ENCODE peak calls at places on chromosomes 3 and 15, in ten cellular contexts. W, K, E, S, U, M, H, Q, B and C are unnamed samples.

GRCh38 chr15:39788108-39788507 is 5.5 kb upstream of the FSIP1 start:
- DNase-seq in W (no peak), K (no peak), E (no peak), S (no peak), U (no peak), M (no peak), H (no peak), Q (no peak), B (no peak), C (no peak)

GRCh38 chr15:67225336-67225735 is 29.1 kb downstream of the AAGAB start:
- DNase-seq in W (no peak), K (no peak), E (no peak), S (no peak), U (no peak), M (no peak), H (peak; percentile 87), Q (no peak), B (no peak), C (no peak)

GRCh38 chr3:58801541-58801940 is 135.0 kb upstream of the FAM3D start:
- DNase-seq in W (no peak), K (no peak), E (no peak), S (no peak), U (no peak), M (no peak), H (no peak), Q (no peak), B (no peak), C (peak; percentile 24)

GRCh38 chr3:55013145-55013544 is 85.3 kb upstream of the LRTM1 start:
- DNase-seq in W (no peak), K (no peak), E (no peak), S (peak; percentile 57), U (no peak), M (no peak), H (no peak), Q (no peak), B (no peak), C (peak; percentile 30)

GRCh38 chr15:90648137-90649070 is 68.7 kb upstream of the BLM start:
- DNase-seq in W (no peak), K (no peak), E (peak; percentile 51), S (peak; percentile 83), U (peak; percentile 47), M (peak; percentile 62), H (peak; percentile 59), Q (peak; percentile 54), B (peak; percentile 60), C (peak; percentile 74)

GRCh38 chr3:102200560-102200959 is 234.3 kb upstream of the ZPLD1 start:
- DNase-seq in W (no peak), K (no peak), E (no peak), S (no peak), U (no peak), M (no peak), H (no peak), Q (no peak), B (no peak), C (no peak)

GRCh38 chr3:195106418-195106906 is 164.5 kb downstream of the XXYLT1 start:
- DNase-seq in W (peak; percentile 56), K (peak; percentile 53), E (peak; percentile 62), S (peak; percentile 90), U (peak; percentile 32), M (peak; percentile 69), H (no peak), Q (peak; percentile 80), B (peak; percentile 66), C (peak; percentile 68)

GRCh38 chr15:33067456-33067855 is 127.1 kb downstream of the FMN1 start:
- DNase-seq in W (no peak), K (no peak), E (no peak), S (no peak), U (no peak), M (no peak), H (peak; percentile 37), Q (no peak), B (no peak), C (no peak)

GRCh38 chr3:128572644-128573105 is 77.9 kb downstream of the RPN1 start:
- DNase-seq in W (no peak), K (peak; percentile 4), E (no peak), S (no peak), U (peak; percentile 7), M (no peak), H (no peak), Q (no peak), B (no peak), C (peak; percentile 32)

GRCh38 chr3:197443506-197443905 is 112.3 kb downstream of the BDH1 start:
- DNase-seq in W (no peak), K (no peak), E (no peak), S (no peak), U (no peak), M (no peak), H (no peak), Q (no peak), B (no peak), C (no peak)

GRCh38 chr3:120561251-120562045 is 34.7 kb upstream of the NDUFB4 start:
- DNase-seq in W (peak; percentile 43), K (peak; percentile 42), E (peak; percentile 53), S (peak; percentile 88), U (peak; percentile 51), M (peak; percentile 59), H (peak; percentile 54), Q (peak; percentile 77), B (peak; percentile 67), C (peak; percentile 74)

GRCh38 chr15:88894348-88894818 is 961 bp downstream of the HAPLN3 start:
- DNase-seq in W (peak; percentile 58), K (peak; percentile 73), E (no peak), S (peak; percentile 76), U (peak; percentile 20), M (no peak), H (peak; percentile 63), Q (peak; percentile 86), B (peak; percentile 86), C (no peak)

GRCh38 chr3:193712938-193713337 is 119.9 kb downstream of the OPA1 start:
- DNase-seq in W (no peak), K (no peak), E (no peak), S (no peak), U (no peak), M (no peak), H (no peak), Q (no peak), B (no peak), C (no peak)

GRCh38 chr3:150348500-150348899 is 59.6 kb upstream of the TSC22D2 start:
- DNase-seq in W (no peak), K (no peak), E (no peak), S (no peak), U (no peak), M (no peak), H (peak; percentile 98), Q (no peak), B (no peak), C (no peak)

GRCh38 chr15:67967871-67968423 is 86.2 kb upstream of the PIAS1 start:
- DNase-seq in W (peak; percentile 62), K (peak; percentile 3), E (peak; percentile 35), S (peak; percentile 96), U (peak; percentile 67), M (peak; percentile 72), H (peak; percentile 30), Q (peak; percentile 75), B (peak; percentile 7), C (peak; percentile 77)